ENCODE peak calls at places on chromosome 1, in four cellular contexts. One of them, this sample, is unnamed.

GRCh38 chr1:182608850-182609610 is 4.8 kb upstream of the RGS16 start:
- DNase-seq in HepG2: no peak
- DNase-seq in K562: no peak
- DNase-seq in GM12878: no peak
- DNase-seq in this sample: no peak

GRCh38 chr1:169132512-169133227 is 26.2 kb downstream of the ATP1B1 start:
- DNase-seq in HepG2: no peak
- DNase-seq in K562: no peak
- DNase-seq in GM12878: no peak
- DNase-seq in this sample: no peak

GRCh38 chr1:208410409-208410808 is 166.2 kb upstream of the PLXNA2 start:
- DNase-seq in HepG2: no peak
- DNase-seq in K562: no peak
- DNase-seq in GM12878: no peak
- DNase-seq in this sample: no peak

GRCh38 chr1:172530000-172530399 is 3.0 kb upstream of the SUCO start:
- DNase-seq in HepG2: peak
- DNase-seq in K562: peak
- DNase-seq in GM12878: no peak
- DNase-seq in this sample: no peak

GRCh38 chr1:169495050-169495740 is 9.5 kb upstream of the SLC19A2 start:
- DNase-seq in HepG2: no peak
- DNase-seq in K562: no peak
- DNase-seq in GM12878: no peak
- DNase-seq in this sample: no peak

GRCh38 chr1:206479164-206480125 is 9.2 kb downstream of the IKBKE start:
- DNase-seq in HepG2: peak
- DNase-seq in K562: peak
- DNase-seq in GM12878: no peak
- DNase-seq in this sample: peak

GRCh38 chr1:19758227-19758830 is 41.4 kb downstream of the TMCO4 start:
- DNase-seq in HepG2: no peak
- DNase-seq in K562: no peak
- DNase-seq in GM12878: no peak
- DNase-seq in this sample: no peak

GRCh38 chr1:117820694-117821381 is 108.6 kb downstream of the GDAP2 start:
- DNase-seq in HepG2: no peak
- DNase-seq in K562: no peak
- DNase-seq in GM12878: no peak
- DNase-seq in this sample: no peak

GRCh38 chr1:233790662-233791371 is 113.7 kb upstream of the SLC35F3 start:
- DNase-seq in HepG2: peak
- DNase-seq in K562: peak
- DNase-seq in GM12878: peak
- DNase-seq in this sample: peak
- TF ChIP-seq ETV6 in HepG2: no peak
- TF ChIP-seq ETV6 in K562: no peak
- TF ChIP-seq ETV6 in GM12878: no peak
- TF ChIP-seq ETV6 in this sample: no peak

DNA sequence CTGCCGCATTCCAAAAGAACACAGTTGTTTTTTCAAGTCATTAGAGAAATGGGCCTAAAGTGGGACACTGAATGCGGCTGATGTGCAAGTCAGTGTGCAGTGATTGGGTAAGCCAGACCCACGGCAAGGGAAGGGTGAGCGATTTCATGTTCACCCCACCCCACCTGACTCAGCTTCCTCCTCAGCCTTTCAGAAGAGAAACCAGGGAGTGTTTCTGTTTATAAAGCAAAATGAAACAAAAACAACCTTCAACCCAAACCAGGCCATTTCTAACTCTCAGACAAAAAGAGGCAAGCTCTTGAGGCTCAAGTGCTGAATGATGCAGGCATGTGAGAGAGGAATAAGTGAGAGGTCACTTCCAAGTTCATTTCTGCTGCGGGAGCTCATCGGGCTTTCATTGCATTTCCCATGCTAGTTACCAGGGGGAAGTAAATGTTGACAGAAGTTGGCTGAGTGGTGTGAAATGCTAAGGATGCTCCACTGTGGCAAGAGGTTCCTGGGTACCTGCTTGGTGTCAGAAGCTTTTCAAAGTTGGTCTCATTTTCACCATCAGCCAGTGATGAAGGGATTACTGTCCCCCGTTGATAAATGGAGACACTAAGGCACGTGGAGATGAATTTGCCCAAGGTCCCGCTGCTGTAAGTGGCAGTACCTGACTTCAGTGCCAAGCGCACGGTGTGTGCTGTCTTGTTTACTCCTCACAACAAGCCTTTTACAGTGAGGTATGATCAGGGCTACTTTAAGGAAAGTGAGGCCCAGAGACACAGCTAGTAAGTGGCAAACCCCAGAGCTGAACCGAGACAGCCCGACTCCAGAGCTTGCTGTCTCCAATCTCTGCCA is 29.1 kb downstream of the STPG1 start:
- DNase-seq in HepG2: no peak
- DNase-seq in K562: no peak
- DNase-seq in GM12878: no peak
- DNase-seq in this sample: no peak
- TF ChIP-seq ATF3 in HepG2: no peak
- TF ChIP-seq ATF3 in K562: no peak
- TF ChIP-seq ATF3 in GM12878: no peak
- TF ChIP-seq ATF3 in this sample: no peak

DNA sequence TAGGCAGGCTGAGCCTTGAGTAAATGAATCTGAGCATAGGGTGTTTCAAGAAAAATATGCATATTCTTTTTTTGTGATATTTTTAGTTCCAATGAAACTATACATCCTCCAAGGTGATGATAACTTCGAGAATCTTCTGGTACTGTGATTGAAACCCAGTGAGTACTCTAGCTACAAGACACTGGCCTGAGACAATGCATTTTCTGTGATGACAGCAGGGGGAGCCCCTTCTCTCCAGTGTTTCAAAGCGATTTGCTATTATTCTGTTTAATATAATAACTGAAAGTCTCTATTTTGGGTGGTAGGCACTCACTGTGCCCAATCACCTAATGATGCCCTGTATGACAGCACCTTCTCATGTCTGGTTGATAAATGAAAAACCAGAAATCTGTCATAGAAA is 12.1 kb downstream of the IRF2BP2 start:
- DNase-seq in HepG2: peak
- DNase-seq in K562: peak
- DNase-seq in GM12878: no peak
- DNase-seq in this sample: peak
- TF ChIP-seq ETV6 in HepG2: no peak
- TF ChIP-seq ETV6 in K562: no peak
- TF ChIP-seq ETV6 in GM12878: no peak
- TF ChIP-seq ETV6 in this sample: no peak

DNA sequence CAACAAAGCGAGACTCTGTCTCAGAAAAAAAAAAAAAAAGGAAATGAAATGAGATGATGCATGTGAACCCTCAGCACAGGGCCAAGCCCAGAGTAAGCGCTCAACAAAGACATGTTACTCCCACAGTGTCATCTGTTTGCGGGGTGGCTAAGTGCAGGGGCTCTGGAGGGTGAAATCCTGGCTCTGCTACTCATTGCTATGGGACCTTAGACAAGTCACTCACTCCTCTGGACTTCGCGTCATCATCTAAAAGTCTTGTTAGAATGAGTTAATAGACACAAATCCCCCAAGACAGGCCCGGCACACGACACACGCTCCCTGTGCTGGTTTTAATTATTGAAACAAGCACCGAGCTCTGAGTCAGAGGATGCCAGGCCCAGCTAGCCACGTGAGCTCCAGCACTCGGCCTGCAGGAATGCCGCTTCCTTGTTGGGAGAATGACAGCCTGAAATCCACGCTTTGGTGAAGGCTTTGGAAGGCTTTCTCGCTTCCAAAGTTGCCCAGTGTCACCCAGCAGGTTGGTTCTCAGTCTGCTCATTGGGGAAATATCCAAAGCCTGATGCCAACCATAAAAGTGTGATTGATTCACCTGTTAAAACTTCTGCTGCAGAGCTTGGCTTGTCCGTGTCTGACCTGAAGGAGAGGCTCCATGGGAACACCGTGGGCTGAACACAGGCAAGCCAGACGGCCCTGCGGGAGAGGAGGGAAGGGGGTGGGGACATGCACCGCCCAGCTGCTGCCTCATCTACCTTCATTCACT is 36.7 kb upstream of the TARDBP start:
- DNase-seq in HepG2: peak
- DNase-seq in K562: no peak
- DNase-seq in GM12878: no peak
- DNase-seq in this sample: no peak
- TF ChIP-seq ATF3 in HepG2: no peak
- TF ChIP-seq ATF3 in K562: no peak
- TF ChIP-seq ATF3 in GM12878: no peak
- TF ChIP-seq ATF3 in this sample: no peak